ENCODE peak calls at places on chromosome 21, in nine cellular contexts. One of them, this sample, is unnamed.

GRCh38 chr21:46038341-46038829 is 56.8 kb downstream of the COL6A1 start:
- DNase-seq in lower lobe of right lung: no peak
- DNase-seq in left ventricle myocardium inferior: no peak
- DNase-seq in PC-9: no peak
- DNase-seq in A673: no peak
- DNase-seq in Karpas-422: no peak
- DNase-seq in body of pancreas: no peak
- DNase-seq in heart left ventricle: no peak
- DNase-seq in PC-3: no peak
- DNase-seq in this sample: no peak

GRCh38 chr21:42332557-42332956 is 17.3 kb upstream of the TFF3 start:
- DNase-seq in lower lobe of right lung: no peak
- DNase-seq in A673: no peak
- DNase-seq in heart left ventricle: no peak
- DNase-seq in PC-9: no peak
- DNase-seq in left ventricle myocardium inferior: no peak
- DNase-seq in body of pancreas: no peak
- DNase-seq in PC-3: no peak
- DNase-seq in Karpas-422: no peak
- DNase-seq in this sample: no peak

GRCh38 chr21:30839304-30839703 is 9.7 kb upstream of the KRTAP7-1 start:
- DNase-seq in PC-9: no peak
- DNase-seq in Karpas-422: peak; percentile 65
- DNase-seq in lower lobe of right lung: no peak
- DNase-seq in PC-3: peak; percentile 75
- DNase-seq in left ventricle myocardium inferior: no peak
- DNase-seq in heart left ventricle: no peak
- DNase-seq in A673: peak; percentile 30
- DNase-seq in body of pancreas: peak; percentile 52
- DNase-seq in this sample: no peak

GRCh38 chr21:41962425-41962966 is 8.7 kb upstream of the C2CD2 start:
- DNase-seq in heart left ventricle: no peak
- DNase-seq in PC-3: no peak
- DNase-seq in body of pancreas: no peak
- DNase-seq in left ventricle myocardium inferior: no peak
- DNase-seq in lower lobe of right lung: no peak
- DNase-seq in A673: no peak
- DNase-seq in PC-9: no peak
- DNase-seq in Karpas-422: no peak
- DNase-seq in this sample: no peak

GRCh38 chr21:18832950-18833349 is 429.4 kb upstream of the TMPRSS15 start:
- DNase-seq in lower lobe of right lung: no peak
- DNase-seq in body of pancreas: no peak
- DNase-seq in A673: peak; percentile 1
- DNase-seq in PC-3: peak; percentile 85
- DNase-seq in heart left ventricle: no peak
- DNase-seq in PC-9: peak; percentile 15
- DNase-seq in left ventricle myocardium inferior: no peak
- DNase-seq in Karpas-422: no peak
- DNase-seq in this sample: no peak

GRCh38 chr21:21246007-21246406 is 247.8 kb downstream of the NCAM2 start:
- DNase-seq in body of pancreas: no peak
- DNase-seq in lower lobe of right lung: no peak
- DNase-seq in PC-3: no peak
- DNase-seq in Karpas-422: no peak
- DNase-seq in left ventricle myocardium inferior: no peak
- DNase-seq in heart left ventricle: no peak
- DNase-seq in PC-9: no peak
- DNase-seq in A673: no peak
- DNase-seq in this sample: no peak

GRCh38 chr21:27555996-27556395 is 589.1 kb upstream of the ADAMTS5 start:
- DNase-seq in PC-3: no peak
- DNase-seq in body of pancreas: no peak
- DNase-seq in A673: no peak
- DNase-seq in left ventricle myocardium inferior: no peak
- DNase-seq in PC-9: no peak
- DNase-seq in heart left ventricle: no peak
- DNase-seq in Karpas-422: no peak
- DNase-seq in lower lobe of right lung: no peak
- DNase-seq in this sample: no peak

GRCh38 chr21:40291560-40291959 is 424.3 kb downstream of the PCP4 start:
- DNase-seq in heart left ventricle: no peak
- DNase-seq in body of pancreas: no peak
- DNase-seq in Karpas-422: no peak
- DNase-seq in PC-3: no peak
- DNase-seq in PC-9: no peak
- DNase-seq in lower lobe of right lung: no peak
- DNase-seq in A673: no peak
- DNase-seq in left ventricle myocardium inferior: no peak
- DNase-seq in this sample: no peak

GRCh38 chr21:19648376-19648775 is 1244.8 kb upstream of the TMPRSS15 start:
- DNase-seq in heart left ventricle: no peak
- DNase-seq in body of pancreas: no peak
- DNase-seq in PC-3: peak; percentile 29
- DNase-seq in PC-9: no peak
- DNase-seq in left ventricle myocardium inferior: no peak
- DNase-seq in lower lobe of right lung: no peak
- DNase-seq in Karpas-422: no peak
- DNase-seq in A673: no peak
- DNase-seq in this sample: no peak

GRCh38 chr21:27067226-27067625 is 100.3 kb upstream of the ADAMTS5 start:
- DNase-seq in body of pancreas: no peak
- DNase-seq in heart left ventricle: no peak
- DNase-seq in PC-3: no peak
- DNase-seq in left ventricle myocardium inferior: no peak
- DNase-seq in A673: no peak
- DNase-seq in Karpas-422: no peak
- DNase-seq in lower lobe of right lung: no peak
- DNase-seq in PC-9: no peak
- DNase-seq in this sample: no peak

GRCh38 chr21:36415375-36415774 is 30.2 kb downstream of the CHAF1B start:
- DNase-seq in left ventricle myocardium inferior: no peak
- DNase-seq in Karpas-422: no peak
- DNase-seq in A673: no peak
- DNase-seq in body of pancreas: no peak
- DNase-seq in lower lobe of right lung: no peak
- DNase-seq in PC-9: no peak
- DNase-seq in PC-3: no peak
- DNase-seq in heart left ventricle: no peak
- DNase-seq in this sample: no peak

GRCh38 chr21:45381036-45381787 is 23.8 kb upstream of the COL18A1 start:
- DNase-seq in A673: no peak
- DNase-seq in heart left ventricle: peak; percentile 26
- DNase-seq in left ventricle myocardium inferior: peak; percentile 9
- DNase-seq in PC-3: no peak
- DNase-seq in PC-9: no peak
- DNase-seq in Karpas-422: no peak
- DNase-seq in lower lobe of right lung: peak; percentile 37
- DNase-seq in body of pancreas: no peak
- DNase-seq in this sample: no peak

GRCh38 chr21:38804617-38805281 is 980 bp upstream of the ETS2 start:
- DNase-seq in heart left ventricle: peak; percentile 83
- DNase-seq in left ventricle myocardium inferior: peak; percentile 79
- DNase-seq in lower lobe of right lung: peak; percentile 89
- DNase-seq in PC-3: peak; percentile 88
- DNase-seq in A673: peak; percentile 68
- DNase-seq in PC-9: peak; percentile 66
- DNase-seq in Karpas-422: peak; percentile 47
- DNase-seq in body of pancreas: peak; percentile 72
- DNase-seq in this sample: peak; percentile 84

GRCh38 chr21:41759926-41760325 is 6.9 kb downstream of the RIPK4 start:
- DNase-seq in Karpas-422: no peak
- DNase-seq in body of pancreas: no peak
- DNase-seq in left ventricle myocardium inferior: no peak
- DNase-seq in heart left ventricle: no peak
- DNase-seq in lower lobe of right lung: no peak
- DNase-seq in PC-9: no peak
- DNase-seq in A673: no peak
- DNase-seq in PC-3: peak; percentile 69
- DNase-seq in this sample: no peak

GRCh38 chr21:17463441-17463840 is 49.4 kb upstream of the CXADR start:
- DNase-seq in Karpas-422: no peak
- DNase-seq in heart left ventricle: peak; percentile 39
- DNase-seq in PC-9: no peak
- DNase-seq in A673: no peak
- DNase-seq in PC-3: no peak
- DNase-seq in body of pancreas: no peak
- DNase-seq in left ventricle myocardium inferior: no peak
- DNase-seq in lower lobe of right lung: no peak
- DNase-seq in this sample: no peak

GRCh38 chr21:46661211-46661625 is 25.7 kb downstream of the PRMT2 start:
- DNase-seq in lower lobe of right lung: peak; percentile 76
- DNase-seq in left ventricle myocardium inferior: peak; percentile 60
- DNase-seq in A673: peak; percentile 90
- DNase-seq in Karpas-422: peak; percentile 78
- DNase-seq in heart left ventricle: peak; percentile 54
- DNase-seq in PC-9: peak; percentile 7
- DNase-seq in PC-3: no peak
- DNase-seq in body of pancreas: peak; percentile 46
- DNase-seq in this sample: peak; percentile 40

GRCh38 chr21:16195896-16196443 is 466.2 kb downstream of the USP25 start:
- DNase-seq in lower lobe of right lung: no peak
- DNase-seq in heart left ventricle: no peak
- DNase-seq in left ventricle myocardium inferior: no peak
- DNase-seq in body of pancreas: no peak
- DNase-seq in A673: no peak
- DNase-seq in PC-3: no peak
- DNase-seq in PC-9: no peak
- DNase-seq in Karpas-422: no peak
- DNase-seq in this sample: no peak

GRCh38 chr21:35825954-35826353 is 234.4 kb downstream of the SETD4 start:
- DNase-seq in PC-3: no peak
- DNase-seq in heart left ventricle: no peak
- DNase-seq in Karpas-422: no peak
- DNase-seq in lower lobe of right lung: no peak
- DNase-seq in A673: no peak
- DNase-seq in PC-9: no peak
- DNase-seq in left ventricle myocardium inferior: no peak
- DNase-seq in body of pancreas: no peak
- DNase-seq in this sample: no peak

GRCh38 chr21:44082648-44083436 is 24.4 kb upstream of the PWP2 start:
- DNase-seq in lower lobe of right lung: no peak
- DNase-seq in Karpas-422: no peak
- DNase-seq in left ventricle myocardium inferior: no peak
- DNase-seq in body of pancreas: no peak
- DNase-seq in PC-9: peak; percentile 85
- DNase-seq in heart left ventricle: no peak
- DNase-seq in PC-3: no peak
- DNase-seq in A673: no peak
- DNase-seq in this sample: peak; percentile 73
- H3K4me1 ChIP-seq in lower lobe of right lung: peaks cover 54% of the 10 kb centered on the region
- H3K4me1 ChIP-seq in Karpas-422: no peaks in the 10 kb centered on the region
- H3K4me1 ChIP-seq in left ventricle myocardium inferior: peaks cover 57% of the 10 kb centered on the region
- H3K4me1 ChIP-seq in body of pancreas: peaks cover 23% of the 10 kb centered on the region
- H3K4me1 ChIP-seq in PC-9: peaks cover 19% of the 10 kb centered on the region
- H3K4me1 ChIP-seq in heart left ventricle: peaks cover 51% of the 10 kb centered on the region
- H3K4me1 ChIP-seq in PC-3: no peaks in the 10 kb centered on the region
- H3K4me1 ChIP-seq in A673: no peaks in the 10 kb centered on the region
- H3K4me1 ChIP-seq in this sample: peaks cover 39% of the 10 kb centered on the region

GRCh38 chr21:37463083-37463780 is 96.7 kb downstream of the DYRK1A start:
- DNase-seq in PC-3: peak; percentile 63
- DNase-seq in Karpas-422: peak; percentile 82
- DNase-seq in PC-9: no peak
- DNase-seq in left ventricle myocardium inferior: no peak
- DNase-seq in lower lobe of right lung: no peak
- DNase-seq in heart left ventricle: no peak
- DNase-seq in body of pancreas: no peak
- DNase-seq in A673: peak; percentile 68
- DNase-seq in this sample: peak; percentile 49
- H3K4me3 ChIP-seq in PC-3: peak overlapping the region; percentile 42
- H3K4me3 ChIP-seq in Karpas-422: no peak overlapping the region
- H3K4me3 ChIP-seq in PC-9: no peak overlapping the region
- H3K4me3 ChIP-seq in left ventricle myocardium inferior: peak overlapping the region; percentile 43
- H3K4me3 ChIP-seq in lower lobe of right lung: peak overlapping the region; percentile 27
- H3K4me3 ChIP-seq in heart left ventricle: no peak overlapping the region
- H3K4me3 ChIP-seq in body of pancreas: no peak overlapping the region
- H3K4me3 ChIP-seq in A673: peak overlapping the region; percentile 32
- H3K4me3 ChIP-seq in this sample: no peak overlapping the region

DNA sequence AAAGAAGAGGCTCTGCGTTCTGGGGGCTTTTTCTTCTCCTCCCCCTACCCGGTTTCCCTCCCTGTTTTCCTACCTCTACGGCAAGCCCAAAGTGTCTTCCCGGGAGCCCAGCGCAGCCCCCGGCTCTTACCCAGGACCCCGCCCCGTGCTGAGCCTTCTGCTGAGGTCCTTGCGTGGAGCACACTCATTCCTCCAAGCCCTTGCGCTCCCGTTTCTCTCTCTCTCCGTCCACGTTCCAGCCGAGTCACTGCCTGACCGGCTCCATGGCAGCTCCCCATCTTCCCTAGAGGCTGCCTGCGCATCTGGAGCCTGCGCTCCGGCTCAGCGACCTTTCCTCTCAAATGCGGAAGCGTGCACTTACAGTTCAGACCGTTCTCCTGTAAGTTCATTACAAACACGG is 24.9 kb upstream of the PDXK start:
- DNase-seq in Karpas-422: no peak
- DNase-seq in PC-3: no peak
- DNase-seq in left ventricle myocardium inferior: no peak
- DNase-seq in PC-9: no peak
- DNase-seq in lower lobe of right lung: peak; percentile 43
- DNase-seq in heart left ventricle: no peak
- DNase-seq in body of pancreas: no peak
- DNase-seq in A673: no peak
- DNase-seq in this sample: no peak
- H3K9me3 ChIP-seq in Karpas-422: no peaks in the 10 kb centered on the region
- H3K9me3 ChIP-seq in PC-3: no peaks in the 10 kb centered on the region
- H3K9me3 ChIP-seq in left ventricle myocardium inferior: no peaks in the 10 kb centered on the region
- H3K9me3 ChIP-seq in PC-9: no peaks in the 10 kb centered on the region
- H3K9me3 ChIP-seq in lower lobe of right lung: no peaks in the 10 kb centered on the region
- H3K9me3 ChIP-seq in heart left ventricle: no peaks in the 10 kb centered on the region
- H3K9me3 ChIP-seq in body of pancreas: no peaks in the 10 kb centered on the region
- H3K9me3 ChIP-seq in A673: no peaks in the 10 kb centered on the region
- H3K9me3 ChIP-seq in this sample: no peaks in the 10 kb centered on the region

GRCh38 chr21:25850126-25850831 is 115.5 kb downstream of the GABPA start:
- DNase-seq in heart left ventricle: no peak
- DNase-seq in PC-3: no peak
- DNase-seq in left ventricle myocardium inferior: no peak
- DNase-seq in Karpas-422: no peak
- DNase-seq in A673: no peak
- DNase-seq in lower lobe of right lung: no peak
- DNase-seq in PC-9: no peak
- DNase-seq in body of pancreas: no peak
- DNase-seq in this sample: no peak
- H3K4me1 ChIP-seq in heart left ventricle: no peaks in the 10 kb centered on the region
- H3K4me1 ChIP-seq in PC-3: no peaks in the 10 kb centered on the region
- H3K4me1 ChIP-seq in left ventricle myocardium inferior: no peaks in the 10 kb centered on the region
- H3K4me1 ChIP-seq in Karpas-422: peaks cover 6% of the 10 kb centered on the region
- H3K4me1 ChIP-seq in A673: no peaks in the 10 kb centered on the region
- H3K4me1 ChIP-seq in lower lobe of right lung: no peaks in the 10 kb centered on the region
- H3K4me1 ChIP-seq in PC-9: no peaks in the 10 kb centered on the region
- H3K4me1 ChIP-seq in body of pancreas: no peaks in the 10 kb centered on the region
- H3K4me1 ChIP-seq in this sample: no peaks in the 10 kb centered on the region